ENCODE peak calls at places on chromosomes 4 and X, in four cellular contexts. S is psoas muscle, G is H7, N is frontal cortex. C is an unnamed sample.

GRCh38 chrX:12174358-12174757 is 36.1 kb downstream of the FRMPD4 start:
- DNase-seq in N (no peak), G (no peak), S (no peak), C (no peak)

GRCh38 chrX:2513120-2513664 is 12.4 kb upstream of the DHRSX start:
- DNase-seq in S (no peak), G (no peak), N (no peak), C (no peak)

GRCh38 chr4:574346-575161 is 1.5 kb downstream of the TMEM271 start:
- DNase-seq in N (no peak), G (peak), S (no peak), C (no peak)

GRCh38 chr4:168550071-168550766 is 53.4 kb downstream of the PALLD start:
- DNase-seq in G (no peak), S (no peak), N (no peak), C (no peak)

GRCh38 chr4:6898763-6899162 is 10.9 kb upstream of the TBC1D14 start:
- DNase-seq in G (no peak), S (no peak), N (no peak), C (no peak)

GRCh38 chr4:149005191-149005590 is 563.0 kb upstream of the NR3C2 start:
- DNase-seq in N (no peak), G (no peak), S (no peak), C (no peak)

GRCh38 chr4:150323551-150324325 is 245.5 kb downstream of the DCLK2 start:
- DNase-seq in S (no peak), N (no peak), G (no peak), C (no peak)

GRCh38 chr4:74431113-74431826 is 13.7 kb upstream of the AREG start:
- DNase-seq in G (no peak), S (no peak), N (no peak), C (no peak)

GRCh38 chr4:82811838-82812672 is 13.5 kb upstream of the SCD5 start:
- DNase-seq in S (no peak), N (no peak), G (peak), C (no peak)

GRCh38 chrX:152926923-152927322 is 29.1 kb downstream of the ZNF185 start:
- DNase-seq in S (no peak), N (no peak), G (no peak), C (peak)

GRCh38 chrX:129115104-129115503 is 408.2 kb downstream of the SMARCA1 start:
- DNase-seq in G (peak), S (no peak), N (no peak), C (no peak)

GRCh38 chrX:123740006-123740405 is 7.2 kb upstream of the THOC2 start:
- DNase-seq in N (no peak), S (no peak), G (peak), C (no peak)

GRCh38 chrX:123817288-123817894 is 42.5 kb upstream of the XIAP start:
- DNase-seq in G (no peak), S (no peak), N (no peak), C (no peak)

GRCh38 chr4:158649111-158649680 is 22.5 kb downstream of the C4orf46 start:
- DNase-seq in G (no peak), N (no peak), S (no peak), C (no peak)

GRCh38 chrX:70030242-70030823 is 19.4 kb downstream of the AWAT2 start:
- DNase-seq in G (peak), N (peak), S (no peak), C (no peak)

GRCh38 chrX:54785901-54786300 is 12.2 kb downstream of the ITIH6 start:
- DNase-seq in N (no peak), S (no peak), G (no peak), C (no peak)